ENCODE peak calls at places on chromosomes 12 and 14, in six cellular contexts. J is GM12865, C is sigmoid colon, E is esophagus squamous epithelium, A is HCT116, F is endothelial cell. O is an unnamed sample.
A peak's percentile ranks its signal among the peaks of the same experiment; 100 is the strongest.

GRCh38 chr14:46490150-46490769 is 161.3 kb downstream of the RPL10L start:
- DNase-seq in J (peak; percentile 46), C (no peak), A (peak; percentile 12), F (peak; percentile 44), E (no peak), O (no peak)

GRCh38 chr12:70543444-70543843 is 93.8 kb downstream of the PTPRB start:
- DNase-seq in E (no peak), F (no peak), C (no peak), A (peak; percentile 61), J (no peak), O (no peak)

GRCh38 chr14:19823765-19824164 is 20.2 kb downstream of the OR4N2 start:
- DNase-seq in E (no peak), F (no peak), C (no peak), J (no peak), A (no peak), O (no peak)

GRCh38 chr12:21330682-21331253 is 3.9 kb downstream of the SLCO1A2 start:
- DNase-seq in C (no peak), E (no peak), J (no peak), A (peak; percentile 37), F (no peak), O (no peak)

GRCh38 chr14:103973354-103973753 is 31.0 kb upstream of the RD3L start:
- DNase-seq in A (no peak), F (no peak), J (no peak), C (no peak), E (no peak), O (no peak)

GRCh38 chr14:20498622-20499021 is 6.7 kb upstream of the RNASE10 start:
- DNase-seq in C (no peak), A (no peak), E (no peak), J (no peak), F (no peak), O (no peak)

GRCh38 chr14:34437729-34438080 is 24.3 kb downstream of the SPTSSA start:
- DNase-seq in J (no peak), F (no peak), E (no peak), C (no peak), A (no peak), O (no peak)

GRCh38 chr12:110284597-110284996 is 3.5 kb downstream of the ATP2A2 start:
- DNase-seq in J (no peak), F (no peak), C (no peak), A (no peak), E (no peak), O (no peak)

GRCh38 chr12:76778358-76778757 is 14.4 kb downstream of the ZDHHC17 start:
- DNase-seq in F (no peak), A (no peak), C (no peak), J (no peak), E (no peak), O (no peak)

GRCh38 chr12:14948672-14949071 is 10.3 kb upstream of the ERP27 start:
- DNase-seq in E (peak; percentile 26), F (peak; percentile 26), J (peak; percentile 95), A (no peak), C (no peak), O (no peak)

GRCh38 chr12:116123511-116124258 is 153.8 kb downstream of the MED13L start:
- DNase-seq in A (no peak), C (no peak), J (peak; percentile 79), F (no peak), E (no peak), O (no peak)

GRCh38 chr14:24839617-24840203 is 205.7 kb upstream of the GZMB start:
- DNase-seq in J (no peak), F (no peak), C (no peak), E (no peak), A (no peak), O (no peak)

GRCh38 chr12:6229823-6230222 is 29.6 kb downstream of the CD9 start:
- DNase-seq in A (no peak), E (no peak), J (no peak), F (no peak), C (peak; percentile 96), O (no peak)

GRCh38 chr12:132965796-132966195 is 9.7 kb upstream of the ZNF605 start:
- DNase-seq in C (no peak), J (no peak), A (no peak), E (no peak), F (no peak), O (no peak)

GRCh38 chr12:129961111-129961510 is 57.3 kb upstream of the TMEM132D start:
- DNase-seq in A (no peak), E (no peak), C (no peak), F (no peak), J (no peak), O (no peak)

GRCh38 chr14:57266060-57266459 is 2.6 kb downstream of the EXOC5 start:
- DNase-seq in E (no peak), J (no peak), F (no peak), C (no peak), A (no peak), O (no peak)

GRCh38 chr14:57273236-57273635 is 4.5 kb downstream of the AP5M1 start:
- DNase-seq in C (no peak), A (no peak), J (no peak), F (no peak), E (no peak), O (no peak)

DNA sequence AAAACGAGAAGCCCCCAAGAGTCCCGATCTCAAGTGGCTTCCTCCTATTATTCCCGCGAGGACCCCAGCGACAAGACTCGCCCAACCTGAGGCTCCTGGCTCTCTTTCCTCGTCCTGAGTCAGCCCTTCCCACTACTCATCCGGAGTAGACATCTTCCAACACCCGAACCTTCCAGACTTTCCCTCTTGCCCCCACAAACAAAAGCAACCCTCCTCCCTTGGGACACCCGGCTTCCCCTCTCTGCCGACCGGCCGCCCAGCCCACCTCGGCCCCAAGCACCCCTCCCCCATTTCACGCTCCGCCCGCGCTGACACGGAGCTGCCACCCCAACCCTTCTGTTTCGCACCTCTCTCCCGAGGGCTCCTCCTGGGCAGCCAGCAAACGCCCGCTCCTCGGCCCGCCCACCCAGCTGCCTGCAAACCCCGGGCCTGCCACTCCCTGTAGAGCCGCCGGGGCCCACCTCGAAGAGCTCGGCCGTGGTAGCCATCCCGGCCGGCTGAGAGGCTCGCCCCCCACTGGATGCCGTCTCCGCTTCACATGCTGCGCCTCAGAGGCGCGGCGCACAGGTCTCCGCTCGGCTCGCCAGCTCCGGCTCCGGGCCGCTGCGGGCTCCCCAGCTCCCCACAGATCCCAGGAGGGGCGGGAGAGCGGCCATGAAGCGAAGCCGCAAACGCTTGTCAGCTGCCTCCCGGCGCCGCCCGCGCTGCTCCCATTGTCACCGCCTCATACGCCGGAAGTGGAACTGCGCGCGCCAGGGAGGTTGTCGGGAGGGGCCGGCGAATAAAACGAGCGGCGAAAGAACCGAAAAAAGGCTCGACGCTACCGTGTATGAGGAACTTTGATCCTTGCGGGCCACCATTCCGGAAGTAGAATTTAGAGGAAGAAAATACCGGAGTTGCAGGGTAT is at the start of the genes AP5M1 and EXOC5:
- DNase-seq in F (peak; percentile 89), J (peak; percentile 97), E (peak; percentile 54), C (peak; percentile 94), A (peak; percentile 86), O (peak; percentile 95)
- TF ChIP-seq CTCF in F (no peak), J (peak; percentile 5), E (no peak), C (no peak), A (no peak), O (no peak)

GRCh38 chr12:56645201-56645716 is 525 bp downstream of the ATP5F1B start:
- DNase-seq in J (peak; percentile 37), E (no peak), C (no peak), F (peak; percentile 17), A (no peak), O (no peak)
- TF ChIP-seq CTCF in J (no peak), E (no peak), C (no peak), F (no peak), A (no peak), O (peak; percentile 15)

GRCh38 chr14:32933943-32934890 is 4.5 kb upstream of the NPAS3 start:
- DNase-seq in C (peak; percentile 70), E (no peak), F (peak; percentile 38), A (no peak), J (no peak), O (no peak)

GRCh38 chr14:32934891-32935633 is 3.6 kb upstream of the NPAS3 start:
- DNase-seq in C (peak; percentile 68), A (no peak), F (peak; percentile 14), E (no peak), J (no peak), O (no peak)

GRCh38 chr14:32932921-32933622 is 5.6 kb upstream of the NPAS3 start:
- DNase-seq in C (peak; percentile 70), J (no peak), E (no peak), F (peak; percentile 45), A (no peak), O (no peak)

GRCh38 chr14:32932302-32932920 is 6.3 kb upstream of the NPAS3 start:
- DNase-seq in F (no peak), A (no peak), J (no peak), C (no peak), E (no peak), O (no peak)

DNA sequence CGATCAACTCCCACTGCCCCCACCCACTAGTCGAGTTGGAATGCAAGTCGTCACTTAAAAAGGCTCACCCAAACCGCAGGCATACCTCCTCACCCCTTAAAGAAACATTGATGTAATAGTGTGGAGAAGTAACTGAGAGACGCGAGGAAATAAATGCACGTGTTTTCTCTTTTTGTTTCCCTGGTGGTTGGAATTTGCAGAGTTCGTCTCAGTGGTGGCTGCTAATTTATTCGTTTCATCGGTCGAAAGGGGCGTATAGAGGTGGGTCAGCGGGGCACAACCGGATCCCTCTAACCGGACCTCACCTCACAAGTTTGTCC is 5.1 kb upstream of the NPAS3 start:
- DNase-seq in E (no peak), C (no peak), F (no peak), A (no peak), J (no peak), O (no peak)
- TF ChIP-seq CTCF in E (no peak), C (peak; percentile 28), F (no peak), A (no peak), J (no peak), O (peak; percentile 74)

GRCh38 chr12:49673446-49674317 is 33.5 kb downstream of the FMNL3 start:
- DNase-seq in A (no peak), F (peak; percentile 79), E (peak; percentile 26), J (peak; percentile 49), C (peak; percentile 98), O (peak; percentile 97)
- TF ChIP-seq CTCF in A (no peak), F (no peak), E (no peak), J (no peak), C (peak; percentile 87), O (peak; percentile 61)

GRCh38 chr14:105167303-105168092 is 1.1 kb downstream of the JAG2 start:
- DNase-seq in C (no peak), A (no peak), F (peak; percentile 34), J (peak; percentile 16), E (no peak), O (no peak)
- TF ChIP-seq CTCF in C (no peak), A (no peak), F (peak; percentile 56), J (peak; percentile 12), E (no peak), O (peak; percentile 54)

DNA sequence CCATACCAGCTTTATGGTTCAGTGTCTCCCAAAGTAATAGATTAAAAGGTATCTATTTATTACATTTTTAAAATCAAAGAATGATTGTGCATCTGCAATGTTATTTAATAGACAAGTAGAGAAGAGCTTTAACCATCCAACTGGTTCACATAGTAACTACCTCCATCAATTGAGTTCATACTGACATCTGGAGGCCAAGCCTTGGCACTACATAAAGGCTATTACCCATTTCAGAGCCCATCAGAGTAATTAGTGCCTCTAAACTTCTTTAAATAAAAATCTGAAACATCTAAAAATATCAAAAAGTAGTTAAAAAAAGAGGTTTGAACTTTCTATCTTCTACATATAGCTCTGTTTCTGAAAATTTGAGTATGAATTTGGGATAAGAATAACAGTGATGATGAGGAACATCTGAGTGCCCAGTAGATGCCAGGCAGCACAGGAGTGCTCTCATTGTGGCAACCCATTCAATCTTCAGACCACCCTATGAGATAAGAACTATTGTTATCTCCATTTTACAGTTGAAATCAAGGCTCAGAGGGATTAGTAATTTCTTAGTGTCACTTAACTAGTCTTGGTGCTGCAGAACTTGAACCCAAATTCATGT is 132.9 kb upstream of the DAAM1 start:
- DNase-seq in J (peak; percentile 61), C (no peak), A (peak; percentile 13), F (no peak), E (no peak), O (no peak)
- TF ChIP-seq CTCF in J (peak; percentile 73), C (peak; percentile 37), A (peak; percentile 49), F (peak; percentile 20), E (peak; percentile 15), O (peak; percentile 97)